ENCODE peak calls at places on chromosomes 7 and 10, in six cellular contexts. N, W, I, C, A and P are unnamed samples. For H3K4me1, the result is how much of the 10 kb centered on the place peaks cover.

GRCh38 chr7:3552499-3552898 is 251.4 kb downstream of the SDK1 start:
- DNase-seq in W (peak), I (no peak), C (no peak), A (no peak), N (no peak), P (no peak)

GRCh38 chr10:5800782-5801181 is 12.5 kb downstream of the GDI2 start:
- DNase-seq in W (peak), C (no peak), N (no peak), I (no peak), A (no peak), P (no peak)

GRCh38 chr10:31647861-31648260 is 280.8 kb downstream of the ARHGAP12 start:
- DNase-seq in N (no peak), C (no peak), W (peak), A (no peak), I (no peak), P (no peak)

GRCh38 chr10:6988654-6989053 is 408.6 kb upstream of the PRKCQ start:
- DNase-seq in C (no peak), I (no peak), N (no peak), W (no peak), A (no peak), P (no peak)

GRCh38 chr7:102978280-102978679 is 65.5 kb downstream of the LRRC17 start:
- DNase-seq in N (peak), C (peak), A (no peak), I (no peak), W (peak), P (no peak)

GRCh38 chr7:48144291-48144768 is 26.9 kb upstream of the ABCA13 start:
- DNase-seq in C (no peak), W (no peak), I (no peak), N (no peak), A (no peak), P (no peak)

GRCh38 chr10:49083256-49083655 is 32.1 kb downstream of the VSTM4 start:
- DNase-seq in C (peak), W (no peak), N (no peak), I (no peak), A (peak), P (no peak)

GRCh38 chr10:21506351-21506750 is 19.1 kb downstream of the SKIDA1 start:
- DNase-seq in I (no peak), N (no peak), A (no peak), C (no peak), W (no peak), P (no peak)

GRCh38 chr7:90180649-90181048 is 26.4 kb downstream of the STEAP1 start:
- DNase-seq in A (no peak), I (no peak), N (no peak), W (no peak), C (no peak), P (no peak)

GRCh38 chr10:19570143-19570542 is 246.1 kb upstream of the PLXDC2 start:
- DNase-seq in N (no peak), A (no peak), I (no peak), C (no peak), W (no peak), P (no peak)

GRCh38 chr7:5699951-5700384 is 81.5 kb downstream of the RNF216 start:
- DNase-seq in A (no peak), W (peak), N (no peak), C (no peak), I (no peak), P (no peak)

GRCh38 chr10:119103687-119104652 is at the start of gene DENND10:
- DNase-seq in C (peak), N (peak), I (peak), A (peak), W (peak), P (peak)

GRCh38 chr7:41641006-41641714 is 61.7 kb downstream of the INHBA start:
- DNase-seq in I (no peak), W (peak), N (no peak), C (no peak), A (no peak), P (no peak)

GRCh38 chr7:3931843-3932242 is 630.8 kb downstream of the SDK1 start:
- DNase-seq in C (no peak), A (no peak), I (no peak), W (no peak), N (no peak), P (no peak)

GRCh38 chr7:90579181-90579688 is 16.9 kb upstream of the CDK14 start:
- DNase-seq in A (no peak), W (peak), C (no peak), I (no peak), N (no peak), P (no peak)

GRCh38 chr10:50324680-50325393 is 73.5 kb upstream of the ASAH2 start:
- DNase-seq in I (no peak), W (no peak), C (no peak), A (no peak), N (no peak), P (no peak)

GRCh38 chr7:154832557-154833138 is 170.3 kb downstream of the PAXIP1 start:
- DNase-seq in C (no peak), N (no peak), I (no peak), W (no peak), A (no peak), P (peak)

GRCh38 chr10:109886037-109886787 is 37.1 kb downstream of the XPNPEP1 start:
- DNase-seq in C (no peak), W (no peak), I (no peak), A (no peak), N (no peak), P (no peak)

GRCh38 chr7:88095-88926 is 104.1 kb upstream of the FAM20C start:
- DNase-seq in N (no peak), W (no peak), C (no peak), A (no peak), I (no peak), P (no peak)

GRCh38 chr7:19408821-19409220 is 263.6 kb upstream of the FERD3L start:
- DNase-seq in I (no peak), W (no peak), N (no peak), C (no peak), A (no peak), P (no peak)
- H3K4me3 ChIP-seq in I (no peak), W (no peak), N (no peak), C (no peak), A (no peak), P (no peak)

DNA sequence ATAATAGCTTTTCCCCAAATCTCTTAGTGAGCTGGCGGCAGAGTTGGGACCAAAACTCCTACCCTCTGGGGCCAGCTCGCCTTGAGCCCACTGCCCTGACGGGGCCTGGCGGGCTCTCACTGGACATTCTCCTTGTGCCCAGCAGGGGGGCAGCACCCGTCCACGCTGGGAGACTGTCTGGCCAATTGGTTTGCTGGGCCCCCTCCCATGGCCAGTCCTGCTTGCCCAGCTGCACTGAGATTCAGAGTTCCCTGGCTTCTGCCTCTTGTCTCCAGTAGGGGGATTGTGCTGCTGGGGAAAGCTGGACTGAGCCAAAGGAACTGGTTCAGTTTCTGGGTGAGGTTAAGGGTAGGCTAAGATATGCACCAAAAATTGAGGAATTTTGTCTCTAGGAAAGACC is 59.8 kb downstream of the RAMP3 start:
- DNase-seq in W (no peak), C (no peak), N (no peak), I (no peak), A (no peak), P (peak)
- TF ChIP-seq CTCF in W (peak), C (no peak), N (peak), I (no peak), A (peak), P (peak)

GRCh38 chr7:69624431-69624830 is 26.2 kb downstream of the AUTS2 start:
- DNase-seq in C (no peak), N (no peak), W (no peak), A (no peak), I (no peak), P (peak)
- H3K4me1 ChIP-seq in C (under half), N (under half), W (under half), A (under half), I (under half), P (under half)

GRCh38 chr10:122564980-122565379 is 4.4 kb downstream of the DMBT1 start:
- DNase-seq in A (no peak), C (no peak), W (no peak), I (no peak), N (no peak), P (no peak)
- H3K4me3 ChIP-seq in A (no peak), C (no peak), W (no peak), I (no peak), N (no peak), P (no peak)